ENCODE peak calls at places on chromosome 21, in nine cellular contexts. M is retina, T is activated T-helper 1 cell treated with Interleukin-2 at 50 U/mL for 16 hours, K is H7, G is fibroblast of the conjunctiva, Q is GM12864, O is skeletal muscle cell, P is cortex of kidney, D is sciatic nerve. X is an unnamed sample.

GRCh38 chr21:19034041-19034440 is 630.5 kb upstream of the TMPRSS15 start:
- DNase-seq in M (no peak), T (no peak), K (no peak), G (no peak), Q (no peak), O (no peak), P (no peak), D (no peak), X (no peak)

GRCh38 chr21:36981049-36981391 is 14.6 kb upstream of the HLCS start:
- DNase-seq in M (no peak), T (no peak), K (no peak), G (no peak), Q (no peak), O (no peak), P (no peak), D (no peak), X (no peak)

GRCh38 chr21:43935711-43936110 is 70.7 kb downstream of the AGPAT3 start:
- DNase-seq in M (no peak), T (no peak), K (peak), G (no peak), Q (no peak), O (no peak), P (no peak), D (no peak), X (peak)

GRCh38 chr21:33373451-33373850 is 29.8 kb upstream of the IFNGR2 start:
- DNase-seq in M (no peak), T (no peak), K (no peak), G (no peak), Q (no peak), O (no peak), P (no peak), D (peak), X (no peak)

GRCh38 chr21:16912075-16912474 is 600.8 kb upstream of the CXADR start:
- DNase-seq in M (no peak), T (no peak), K (no peak), G (no peak), Q (no peak), O (peak), P (no peak), D (no peak), X (no peak)

GRCh38 chr21:29052224-29052623 is 21.2 kb downstream of the CCT8 start:
- DNase-seq in M (no peak), T (no peak), K (no peak), G (no peak), Q (no peak), O (no peak), P (no peak), D (no peak), X (no peak)

GRCh38 chr21:45874716-45875415 is 106.7 kb upstream of the COL6A1 start:
- DNase-seq in M (peak), T (no peak), K (peak), G (peak), Q (no peak), O (peak), P (no peak), D (peak), X (no peak)

GRCh38 chr21:38950388-38951094 is 144.8 kb downstream of the ETS2 start:
- DNase-seq in M (no peak), T (no peak), K (no peak), G (no peak), Q (no peak), O (peak), P (no peak), D (no peak), X (peak)

GRCh38 chr21:14046401-14046800 is 164.4 kb downstream of the LIPI start:
- DNase-seq in M (no peak), T (no peak), K (no peak), G (no peak), Q (no peak), O (no peak), P (no peak), D (no peak), X (no peak)

GRCh38 chr21:17513214-17514123 is 626 bp downstream of the CXADR start:
- DNase-seq in M (peak), T (peak), K (peak), G (no peak), Q (no peak), O (no peak), P (no peak), D (no peak), X (peak)

GRCh38 chr21:15522148-15522547 is 207.6 kb upstream of the USP25 start:
- DNase-seq in M (no peak), T (no peak), K (no peak), G (no peak), Q (no peak), O (no peak), P (no peak), D (no peak), X (no peak)

GRCh38 chr21:43206231-43207042 is 37.6 kb downstream of the CRYAA start:
- DNase-seq in M (no peak), T (no peak), K (no peak), G (no peak), Q (no peak), O (no peak), P (no peak), D (peak), X (no peak)

GRCh38 chr21:34243562-34243961 is 120.2 kb upstream of the KCNE2 start:
- DNase-seq in M (no peak), T (no peak), K (peak), G (no peak), Q (no peak), O (no peak), P (no peak), D (no peak), X (peak)